ENCODE peak calls at places on chromosomes 3 and 15, in five cellular contexts. B, Y, Z, Q and H are unnamed samples.

GRCh38 chr3:169894110-169894509 is 17.3 kb upstream of the SAMD7 start:
- DNase-seq in B (no peak), Y (no peak), Z (peak), Q (no peak), H (no peak)

GRCh38 chr15:51163843-51164242 is 69.1 kb upstream of the TNFAIP8L3 start:
- DNase-seq in B (no peak), Y (no peak), Z (no peak), Q (no peak), H (no peak)

GRCh38 chr3:63993653-63994079 is 29.6 kb downstream of the PSMD6 start:
- DNase-seq in B (peak), Y (peak), Z (peak), Q (peak), H (peak)

GRCh38 chr15:27681038-27681437 is 418.1 kb downstream of the OCA2 start:
- DNase-seq in B (no peak), Y (no peak), Z (no peak), Q (no peak), H (no peak)

GRCh38 chr15:31306036-31306425 is 20.6 kb upstream of the KLF13 start:
- DNase-seq in B (no peak), Y (no peak), Z (no peak), Q (no peak), H (no peak)

GRCh38 chr15:39878401-39878775 is 41.7 kb downstream of the GPR176 start:
- DNase-seq in B (no peak), Y (no peak), Z (peak), Q (no peak), H (no peak)

GRCh38 chr3:64748244-64748894 is 60.6 kb upstream of the ADAMTS9 start:
- DNase-seq in B (no peak), Y (no peak), Z (no peak), Q (no peak), H (no peak)

GRCh38 chr3:179304605-179305004 is 18.2 kb upstream of the ZNF639 start:
- DNase-seq in B (no peak), Y (no peak), Z (no peak), Q (no peak), H (no peak)

GRCh38 chr3:183904833-183905780 is 20.4 kb upstream of the PARL start:
- DNase-seq in B (no peak), Y (no peak), Z (no peak), Q (no peak), H (no peak)

GRCh38 chr15:44500555-44500954 is 36.4 kb upstream of the EIF3J start:
- DNase-seq in B (no peak), Y (no peak), Z (no peak), Q (peak), H (no peak)

DNA sequence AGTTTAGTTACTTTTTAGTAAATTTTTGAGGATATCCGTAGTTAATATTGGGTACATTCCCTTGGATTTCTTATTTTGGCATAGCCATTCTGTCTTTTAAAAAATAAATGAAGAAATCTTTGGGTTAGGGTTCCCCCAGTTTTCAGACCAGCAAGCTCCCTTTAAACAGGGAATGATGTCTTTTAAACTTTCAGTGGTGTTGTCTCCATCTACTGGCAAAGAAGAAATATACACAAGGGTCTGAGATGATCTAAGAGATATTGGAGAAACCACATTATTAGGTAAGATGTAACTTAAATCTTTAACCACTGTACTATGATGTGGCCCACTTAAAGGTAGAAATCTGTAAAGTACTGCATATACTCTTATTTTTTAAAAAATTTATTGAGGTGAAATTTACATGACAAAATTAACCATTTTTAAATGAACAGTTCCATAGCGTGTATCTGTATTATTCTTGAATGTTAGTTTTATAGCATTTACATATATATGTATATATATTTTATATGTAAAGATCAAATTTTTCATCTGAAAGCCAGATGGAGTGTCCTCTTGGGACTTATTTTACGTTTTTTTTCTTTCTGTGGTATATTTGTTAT is 35.1 kb upstream of the EIF3J start:
- DNase-seq in B (no peak), Y (no peak), Z (peak), Q (peak), H (no peak)
- TF ChIP-seq CTCF in B (peak), Y (peak), Z (peak), Q (peak), H (peak)

GRCh38 chr15:89656116-89656815 is 999 bp upstream of the KIF7 start:
- DNase-seq in B (no peak), Y (no peak), Z (no peak), Q (no peak), H (no peak)

GRCh38 chr15:89653578-89653977 is 1.7 kb downstream of the KIF7 start:
- DNase-seq in B (no peak), Y (no peak), Z (no peak), Q (no peak), H (no peak)

GRCh38 chr15:89654847-89655805 is at the start of gene KIF7:
- DNase-seq in B (no peak), Y (no peak), Z (peak), Q (no peak), H (peak)

GRCh38 chr15:89652666-89653065 is 2.6 kb downstream of the KIF7 start:
- DNase-seq in B (no peak), Y (no peak), Z (no peak), Q (no peak), H (no peak)

GRCh38 chr15:89654311-89654761 is 931 bp downstream of the KIF7 start:
- DNase-seq in B (no peak), Y (no peak), Z (peak), Q (no peak), H (no peak)
- H3K4me3 ChIP-seq in B (peak), Y (peak), Z (peak), Q (no peak), H (peak)

DNA sequence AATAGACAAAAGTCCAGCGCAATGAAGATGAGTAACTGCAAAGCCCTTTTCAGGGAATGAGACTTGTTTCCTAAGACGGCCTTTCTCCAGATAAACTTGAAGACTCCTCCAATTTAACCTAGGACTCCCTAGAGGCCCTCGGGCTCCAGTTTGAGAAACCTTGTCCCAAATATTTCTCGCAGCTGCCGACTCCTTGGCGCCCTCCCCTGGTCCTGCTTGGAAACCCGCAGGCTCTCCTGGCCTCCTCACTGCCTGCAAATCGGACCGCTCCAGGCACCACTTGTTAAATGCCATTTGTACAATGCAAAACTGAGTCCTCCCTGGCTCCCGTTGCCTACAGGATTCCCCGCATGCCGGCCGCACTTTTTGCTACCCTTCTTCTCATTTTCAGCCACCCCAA is 36.8 kb downstream of the MUC4 start:
- DNase-seq in B (peak), Y (peak), Z (peak), Q (no peak), H (peak)
- TF ChIP-seq CTCF in B (peak), Y (peak), Z (peak), Q (peak), H (peak)

DNA sequence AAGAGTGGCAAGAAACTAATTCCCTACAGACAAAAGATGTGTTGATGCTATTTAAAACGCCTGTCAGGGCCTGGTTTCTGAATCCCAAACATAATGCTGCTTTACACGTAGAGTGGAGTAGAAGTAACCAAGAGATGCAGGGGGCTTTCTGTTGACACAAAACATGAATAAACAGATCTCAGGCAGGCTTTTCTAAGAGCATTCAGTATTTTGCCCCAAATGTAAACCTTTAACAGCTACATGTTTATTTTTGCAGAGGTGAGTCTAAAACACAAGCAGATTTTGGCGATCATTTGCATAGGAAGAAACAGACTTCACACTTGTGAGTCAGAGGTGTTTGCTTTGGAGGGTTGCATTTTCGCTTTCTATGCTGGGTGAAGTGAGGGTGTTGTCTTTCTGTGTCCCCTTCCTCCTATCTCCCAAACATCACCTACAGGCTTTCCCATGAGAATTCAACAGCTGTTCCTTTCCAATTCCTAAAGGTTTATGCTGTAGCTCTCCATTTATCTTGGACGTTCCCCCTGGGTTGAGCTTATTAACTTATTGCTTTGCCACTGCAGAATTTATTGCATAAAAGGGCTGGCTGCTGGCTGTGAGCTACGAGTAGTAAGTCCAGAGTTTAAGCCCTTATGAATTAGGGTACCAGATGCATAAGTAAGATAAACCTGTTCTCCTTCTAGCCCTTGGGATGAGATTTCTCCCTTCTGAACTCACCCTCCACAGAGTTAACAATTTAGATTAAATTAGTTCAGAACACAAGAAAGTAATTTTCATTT is 156.7 kb downstream of the DIPK2A start:
- DNase-seq in B (no peak), Y (no peak), Z (no peak), Q (peak), H (no peak)
- H3K4me3 ChIP-seq in B (no peak), Y (no peak), Z (no peak), Q (peak), H (no peak)

GRCh38 chr3:127560051-127560787 is 30.3 kb downstream of the TPRA1 start:
- DNase-seq in B (no peak), Y (no peak), Z (no peak), Q (no peak), H (no peak)

GRCh38 chr3:127555108-127555507 is 35.4 kb downstream of the TPRA1 start:
- DNase-seq in B (no peak), Y (no peak), Z (no peak), Q (no peak), H (no peak)

GRCh38 chr3:127551178-127551577 is 39.4 kb downstream of the TPRA1 start:
- DNase-seq in B (no peak), Y (no peak), Z (no peak), Q (no peak), H (no peak)

GRCh38 chr3:127551971-127552370 is 38.6 kb downstream of the TPRA1 start:
- DNase-seq in B (no peak), Y (no peak), Z (no peak), Q (no peak), H (no peak)

DNA sequence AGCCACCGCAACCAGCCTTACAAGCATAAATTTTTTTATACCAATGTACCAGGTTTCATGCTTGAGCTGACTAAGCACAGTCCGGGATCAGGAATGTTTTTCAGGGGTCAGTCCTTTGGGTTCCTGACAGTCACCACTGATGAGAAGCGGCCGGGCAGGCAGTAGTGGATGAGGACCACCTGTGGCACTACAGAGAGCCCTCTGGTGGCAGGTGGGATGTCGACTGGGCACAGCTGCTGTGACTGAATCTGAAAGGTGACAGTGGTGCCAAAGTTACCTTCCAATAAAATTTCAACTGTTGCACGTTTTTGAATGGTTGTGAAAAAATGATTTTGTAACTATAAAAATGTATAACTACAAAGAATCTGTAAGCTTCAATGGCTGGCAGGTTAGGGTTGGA is 34.0 kb downstream of the TPRA1 start:
- DNase-seq in B (no peak), Y (no peak), Z (no peak), Q (no peak), H (no peak)
- TF ChIP-seq CTCF in B (no peak), Y (no peak), Z (no peak), Q (no peak), H (no peak)

GRCh38 chr3:28188686-28189085 is 52.7 kb upstream of the CMC1 start:
- DNase-seq in B (no peak), Y (no peak), Z (no peak), Q (no peak), H (no peak)

GRCh38 chr3:28191363-28191762 is 50.1 kb upstream of the CMC1 start:
- DNase-seq in B (no peak), Y (no peak), Z (no peak), Q (no peak), H (no peak)

GRCh38 chr3:28186748-28187147 is 54.7 kb upstream of the CMC1 start:
- DNase-seq in B (no peak), Y (no peak), Z (no peak), Q (no peak), H (no peak)
- H3K4me3 ChIP-seq in B (no peak), Y (no peak), Z (no peak), Q (no peak), H (no peak)